ENCODE peak calls at places on chromosomes 6 and 20, in seven cellular contexts. B is heart left ventricle, Y is esophagus squamous epithelium, I is ovary, Z is HL-60, M is kidney, J is GM23338. C is an unnamed sample.

GRCh38 chr6:168545428-168545827 is 104.4 kb downstream of the SMOC2 start:
- DNase-seq in Y (no peak), B (no peak), J (no peak), Z (no peak), M (no peak), I (no peak), C (no peak)

GRCh38 chr6:44451803-44452690 is 64.5 kb downstream of the CDC5L start:
- DNase-seq in Y (no peak), J (no peak), B (no peak), M (no peak), I (peak), Z (no peak), C (no peak)

GRCh38 chr6:33252758-33253157 is 18.9 kb downstream of the VPS52 start:
- DNase-seq in M (no peak), B (no peak), I (no peak), J (no peak), Z (no peak), Y (no peak), C (no peak)

GRCh38 chr6:13355043-13355945 is 27.0 kb upstream of the TBC1D7 start:
- DNase-seq in Y (no peak), J (no peak), M (no peak), Z (no peak), I (no peak), B (no peak), C (peak)

GRCh38 chr6:144467153-144467762 is 182.1 kb downstream of the UTRN start:
- DNase-seq in B (no peak), J (peak), Y (no peak), I (no peak), Z (no peak), M (no peak), C (no peak)

GRCh38 chr6:136076496-136076895 is 173.6 kb downstream of the MTFR2 start:
- DNase-seq in J (no peak), Y (no peak), B (no peak), I (no peak), M (no peak), Z (no peak), C (no peak)

GRCh38 chr6:658244-658643 is 1.3 kb upstream of the HUS1B start:
- DNase-seq in M (no peak), I (no peak), J (no peak), Y (no peak), Z (no peak), B (no peak), C (no peak)

GRCh38 chr6:47130086-47130485 is 88.0 kb upstream of the ADGRF1 start:
- DNase-seq in M (no peak), B (no peak), Z (no peak), Y (no peak), I (no peak), J (no peak), C (no peak)

GRCh38 chr6:167827588-167828324 is 1.0 kb downstream of the AFDN start:
- DNase-seq in I (peak), Z (no peak), Y (no peak), M (peak), J (peak), B (peak), C (peak)

GRCh38 chr6:166736606-166737005 is 109.6 kb upstream of the RPS6KA2 start:
- DNase-seq in Z (no peak), I (no peak), J (no peak), M (no peak), B (no peak), Y (no peak), C (no peak)

GRCh38 chr20:7736336-7736735 is 203.9 kb downstream of the HAO1 start:
- DNase-seq in M (no peak), I (no peak), B (no peak), J (no peak), Z (no peak), Y (no peak), C (no peak)

GRCh38 chr6:7496266-7496875 is 45.1 kb upstream of the DSP start:
- DNase-seq in Y (no peak), M (no peak), J (no peak), Z (no peak), B (no peak), I (no peak), C (no peak)

GRCh38 chr20:44153636-44154043 is 33.3 kb downstream of the JPH2 start:
- DNase-seq in Z (no peak), M (no peak), B (no peak), Y (no peak), J (peak), I (no peak), C (no peak)

GRCh38 chr6:81362246-81362645 is 390.2 kb downstream of the TENT5A start:
- DNase-seq in B (no peak), Z (no peak), I (no peak), Y (no peak), J (no peak), M (no peak), C (no peak)

GRCh38 chr20:63750807-63751470 is 11.4 kb downstream of the SLC2A4RG start:
- DNase-seq in Y (no peak), J (peak), B (peak), Z (no peak), I (no peak), M (peak), C (no peak)

GRCh38 chr6:151869345-151869744 is 61.9 kb downstream of the ESR1 start:
- DNase-seq in Y (no peak), Z (no peak), I (no peak), J (no peak), B (no peak), M (no peak), C (no peak)

GRCh38 chr6:28537065-28537464 is 11.4 kb downstream of the GPX5 start:
- DNase-seq in B (no peak), Y (no peak), Z (no peak), J (peak), M (no peak), I (no peak), C (peak)

GRCh38 chr6:139568956-139569538 is 194.6 kb upstream of the CITED2 start:
- DNase-seq in Y (no peak), I (no peak), J (no peak), Z (no peak), B (no peak), M (no peak), C (no peak)

GRCh38 chr6:31945507-31946369 is at the start of gene CFB:
- DNase-seq in J (peak), B (no peak), Y (no peak), M (peak), I (peak), Z (no peak), C (no peak)

GRCh38 chr6:16333580-16333979 is 95.2 kb downstream of the GMPR start:
- DNase-seq in Z (no peak), M (no peak), I (no peak), B (no peak), Y (no peak), J (no peak), C (no peak)

GRCh38 chr6:35300848-35301247 is 3.2 kb downstream of the DEF6 start:
- DNase-seq in I (no peak), Y (no peak), B (no peak), J (no peak), M (no peak), Z (no peak), C (no peak)

GRCh38 chr6:139860193-139860592 is 485.7 kb upstream of the CITED2 start:
- DNase-seq in B (no peak), I (no peak), Z (no peak), J (no peak), Y (no peak), M (no peak), C (no peak)

GRCh38 chr20:24656391-24656790 is 187.0 kb downstream of the SYNDIG1 start:
- DNase-seq in Z (no peak), I (no peak), B (no peak), Y (no peak), J (no peak), M (peak), C (no peak)

GRCh38 chr6:52390361-52390727 is 28.4 kb downstream of the PAQR8 start:
- DNase-seq in I (no peak), J (no peak), Y (no peak), M (no peak), B (no peak), Z (peak), C (peak)

GRCh38 chr6:17156966-17157365 is 55.1 kb downstream of the STMND1 start:
- DNase-seq in Z (no peak), J (no peak), I (no peak), Y (no peak), B (no peak), M (no peak), C (no peak)

GRCh38 chr6:121597654-121598053 is 162.2 kb downstream of the GJA1 start:
- DNase-seq in Y (no peak), I (no peak), J (no peak), Z (no peak), B (no peak), M (no peak), C (no peak)

GRCh38 chr6:46325561-46326525 is 155.1 kb upstream of the ENPP5 start:
- DNase-seq in M (peak), Y (no peak), I (peak), Z (no peak), B (peak), J (peak), C (peak)

GRCh38 chr6:110355031-110355430 is 3.1 kb downstream of the METTL24 start:
- DNase-seq in J (peak), Z (no peak), B (no peak), I (no peak), Y (no peak), M (no peak), C (no peak)

GRCh38 chr6:144346719-144347446 is 61.7 kb downstream of the UTRN start:
- DNase-seq in M (no peak), Y (no peak), Z (no peak), I (no peak), J (no peak), B (no peak), C (peak)

GRCh38 chr6:141426400-141426980 is 706.2 kb upstream of the GJE1 start:
- DNase-seq in Y (no peak), B (no peak), M (no peak), I (no peak), J (no peak), Z (no peak), C (no peak)

GRCh38 chr6:109424946-109425345 is 15.5 kb downstream of the PPIL6 start:
- DNase-seq in M (no peak), I (no peak), Z (no peak), Y (no peak), B (no peak), J (no peak), C (no peak)

GRCh38 chr20:19110866-19111460 is 101.5 kb upstream of the SLC24A3 start:
- DNase-seq in B (no peak), J (no peak), I (no peak), Z (no peak), M (no peak), Y (no peak), C (no peak)

GRCh38 chr6:36956111-36956820 is 1.7 kb downstream of the PI16 start:
- DNase-seq in Y (no peak), J (no peak), Z (no peak), I (no peak), M (no peak), B (no peak), C (no peak)

GRCh38 chr6:134480593-134480992 is 162.7 kb upstream of the SGK1 start:
- DNase-seq in Z (no peak), I (no peak), Y (no peak), J (no peak), M (no peak), B (no peak), C (no peak)

DNA sequence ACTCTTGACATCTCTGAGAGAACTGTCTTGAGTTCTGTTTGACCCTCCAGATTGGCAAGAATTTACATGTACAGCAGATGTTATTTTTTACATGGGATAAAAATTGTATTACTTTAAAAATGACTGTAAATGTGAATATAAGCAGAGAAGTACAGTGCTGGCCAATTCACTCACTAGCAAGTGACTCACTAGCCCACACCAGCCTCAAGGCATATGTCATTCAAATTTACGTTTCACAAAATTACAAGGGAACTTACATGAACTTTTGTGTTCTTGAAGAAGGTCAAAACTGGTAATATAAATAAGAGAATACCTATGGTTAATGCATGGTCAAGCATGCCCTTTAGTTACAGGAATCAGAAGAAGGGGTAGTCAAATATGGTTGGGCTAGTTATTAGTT is 54.0 kb upstream of the HMGCLL1 start:
- DNase-seq in Y (no peak), J (no peak), Z (no peak), M (no peak), I (no peak), B (no peak), C (no peak)
- H3K4me3 ChIP-seq in Y (no peak), J (no peak), Z (no peak), M (no peak), I (no peak), B (no peak), C (no peak)

GRCh38 chr20:22383156-22383555 is 201.2 kb downstream of the FOXA2 start:
- DNase-seq in B (no peak), I (no peak), Y (no peak), Z (no peak), J (no peak), M (no peak), C (no peak)

GRCh38 chr20:22387452-22387851 is 196.9 kb downstream of the FOXA2 start:
- DNase-seq in I (no peak), B (no peak), J (no peak), Y (no peak), Z (no peak), M (no peak), C (no peak)

GRCh38 chr20:22386300-22386623 is 198.1 kb downstream of the FOXA2 start:
- DNase-seq in J (no peak), Y (no peak), Z (no peak), M (no peak), B (no peak), I (no peak), C (no peak)

GRCh38 chr20:22384978-22385377 is 199.4 kb downstream of the FOXA2 start:
- DNase-seq in I (no peak), Y (no peak), M (no peak), Z (no peak), J (no peak), B (no peak), C (no peak)

GRCh38 chr20:22385602-22386299 is 198.6 kb downstream of the FOXA2 start:
- DNase-seq in Z (no peak), J (peak), B (no peak), M (no peak), I (no peak), Y (no peak), C (no peak)
- TF ChIP-seq CTCF in Z (no peak), J (peak), B (no peak), M (no peak), I (no peak), Y (no peak), C (no peak)

GRCh38 chr6:42959917-42960242 is 674 bp upstream of the GNMT start:
- DNase-seq in I (no peak), Z (no peak), J (no peak), B (no peak), Y (no peak), M (no peak), C (no peak)
- H3K4me3 ChIP-seq in I (peak), Z (no peak), J (peak), B (peak), Y (peak), M (peak), C (no peak)

GRCh38 chr20:45890077-45890996 is 671 bp downstream of the NEURL2 start:
- DNase-seq in M (peak), I (peak), J (peak), Y (no peak), B (peak), Z (no peak), C (peak)
- TF ChIP-seq CTCF in M (peak), I (peak), J (peak), Y (peak), B (peak), Z (no peak), C (peak)

C was measured in GM12865.